ENCODE peak calls at places on chromosomes 11 and 22, in eight cellular contexts. One of them, this sample, is unnamed.

GRCh38 chr22:20380486-20380885 is 13.5 kb upstream of the ZNF74 start:
- DNase-seq in skeletal muscle cell: no peak
- DNase-seq in endothelial cell: no peak
- DNase-seq in NCI-H1092: no peak
- DNase-seq in colonic mucosa: no peak
- DNase-seq in activated naive CD4-positive, alpha-beta T cell: no peak
- DNase-seq in mesothelial cell of epicardium: no peak
- DNase-seq in stimulated activated CD8-positive, alpha-beta memory T cell treated with anti-CD3 and anti-CD28 coated beads, Interleukin-15, amount 100 ng/mL, for 4 hours: no peak
- DNase-seq in this sample: no peak

GRCh38 chr11:38019072-38019775 is 1421.2 kb upstream of the RAG2 start:
- DNase-seq in colonic mucosa: no peak
- DNase-seq in endothelial cell: peak; percentile 7
- DNase-seq in stimulated activated CD8-positive, alpha-beta memory T cell treated with anti-CD3 and anti-CD28 coated beads, Interleukin-15, amount 100 ng/mL, for 4 hours: no peak
- DNase-seq in activated naive CD4-positive, alpha-beta T cell: no peak
- DNase-seq in NCI-H1092: no peak
- DNase-seq in skeletal muscle cell: no peak
- DNase-seq in mesothelial cell of epicardium: no peak
- DNase-seq in this sample: peak; percentile 22

GRCh38 chr11:12224537-12224893 is 114.1 kb downstream of the MICAL2 start:
- DNase-seq in stimulated activated CD8-positive, alpha-beta memory T cell treated with anti-CD3 and anti-CD28 coated beads, Interleukin-15, amount 100 ng/mL, for 4 hours: peak; percentile 68
- DNase-seq in colonic mucosa: peak; percentile 64
- DNase-seq in mesothelial cell of epicardium: no peak
- DNase-seq in NCI-H1092: no peak
- DNase-seq in activated naive CD4-positive, alpha-beta T cell: peak; percentile 13
- DNase-seq in endothelial cell: no peak
- DNase-seq in skeletal muscle cell: peak; percentile 76
- DNase-seq in this sample: peak; percentile 43

GRCh38 chr11:128891912-128892398 is 799 bp downstream of the KCNJ5 start:
- DNase-seq in mesothelial cell of epicardium: no peak
- DNase-seq in activated naive CD4-positive, alpha-beta T cell: no peak
- DNase-seq in skeletal muscle cell: no peak
- DNase-seq in stimulated activated CD8-positive, alpha-beta memory T cell treated with anti-CD3 and anti-CD28 coated beads, Interleukin-15, amount 100 ng/mL, for 4 hours: no peak
- DNase-seq in colonic mucosa: no peak
- DNase-seq in NCI-H1092: no peak
- DNase-seq in endothelial cell: no peak
- DNase-seq in this sample: no peak

GRCh38 chr22:41415554-41415953 is 31.0 kb downstream of the TOB2 start:
- DNase-seq in colonic mucosa: no peak
- DNase-seq in endothelial cell: no peak
- DNase-seq in mesothelial cell of epicardium: no peak
- DNase-seq in NCI-H1092: no peak
- DNase-seq in stimulated activated CD8-positive, alpha-beta memory T cell treated with anti-CD3 and anti-CD28 coated beads, Interleukin-15, amount 100 ng/mL, for 4 hours: no peak
- DNase-seq in activated naive CD4-positive, alpha-beta T cell: no peak
- DNase-seq in skeletal muscle cell: no peak
- DNase-seq in this sample: no peak

GRCh38 chr22:31972180-31972579 is 27.8 kb downstream of the YWHAH start:
- DNase-seq in skeletal muscle cell: no peak
- DNase-seq in stimulated activated CD8-positive, alpha-beta memory T cell treated with anti-CD3 and anti-CD28 coated beads, Interleukin-15, amount 100 ng/mL, for 4 hours: no peak
- DNase-seq in NCI-H1092: no peak
- DNase-seq in colonic mucosa: no peak
- DNase-seq in activated naive CD4-positive, alpha-beta T cell: no peak
- DNase-seq in mesothelial cell of epicardium: no peak
- DNase-seq in endothelial cell: no peak
- DNase-seq in this sample: no peak

GRCh38 chr11:130106381-130106780 is 36.7 kb downstream of the APLP2 start:
- DNase-seq in NCI-H1092: no peak
- DNase-seq in skeletal muscle cell: no peak
- DNase-seq in endothelial cell: no peak
- DNase-seq in activated naive CD4-positive, alpha-beta T cell: no peak
- DNase-seq in colonic mucosa: no peak
- DNase-seq in stimulated activated CD8-positive, alpha-beta memory T cell treated with anti-CD3 and anti-CD28 coated beads, Interleukin-15, amount 100 ng/mL, for 4 hours: no peak
- DNase-seq in mesothelial cell of epicardium: no peak
- DNase-seq in this sample: no peak

GRCh38 chr22:29202231-29203192 is 3.2 kb upstream of the EMID1 start:
- DNase-seq in colonic mucosa: peak; percentile 58
- DNase-seq in NCI-H1092: peak; percentile 30
- DNase-seq in stimulated activated CD8-positive, alpha-beta memory T cell treated with anti-CD3 and anti-CD28 coated beads, Interleukin-15, amount 100 ng/mL, for 4 hours: peak; percentile 9
- DNase-seq in endothelial cell: peak; percentile 35
- DNase-seq in activated naive CD4-positive, alpha-beta T cell: no peak
- DNase-seq in skeletal muscle cell: no peak
- DNase-seq in mesothelial cell of epicardium: no peak
- DNase-seq in this sample: peak; percentile 70

GRCh38 chr22:17779286-17780115 is 5.2 kb upstream of the BID start:
- DNase-seq in endothelial cell: no peak
- DNase-seq in NCI-H1092: no peak
- DNase-seq in colonic mucosa: no peak
- DNase-seq in stimulated activated CD8-positive, alpha-beta memory T cell treated with anti-CD3 and anti-CD28 coated beads, Interleukin-15, amount 100 ng/mL, for 4 hours: no peak
- DNase-seq in mesothelial cell of epicardium: no peak
- DNase-seq in activated naive CD4-positive, alpha-beta T cell: no peak
- DNase-seq in skeletal muscle cell: no peak
- DNase-seq in this sample: no peak

GRCh38 chr22:44648821-44649566 is 53.0 kb upstream of the PRR5 start:
- DNase-seq in NCI-H1092: no peak
- DNase-seq in mesothelial cell of epicardium: no peak
- DNase-seq in colonic mucosa: peak; percentile 48
- DNase-seq in activated naive CD4-positive, alpha-beta T cell: no peak
- DNase-seq in stimulated activated CD8-positive, alpha-beta memory T cell treated with anti-CD3 and anti-CD28 coated beads, Interleukin-15, amount 100 ng/mL, for 4 hours: no peak
- DNase-seq in endothelial cell: no peak
- DNase-seq in skeletal muscle cell: peak; percentile 30
- DNase-seq in this sample: no peak

GRCh38 chr11:70645537-70645936 is 247.2 kb downstream of the CTTN start:
- DNase-seq in NCI-H1092: no peak
- DNase-seq in colonic mucosa: no peak
- DNase-seq in skeletal muscle cell: no peak
- DNase-seq in stimulated activated CD8-positive, alpha-beta memory T cell treated with anti-CD3 and anti-CD28 coated beads, Interleukin-15, amount 100 ng/mL, for 4 hours: no peak
- DNase-seq in mesothelial cell of epicardium: no peak
- DNase-seq in endothelial cell: no peak
- DNase-seq in activated naive CD4-positive, alpha-beta T cell: no peak
- DNase-seq in this sample: no peak

GRCh38 chr11:7924526-7924925 is 6.5 kb downstream of the OR10A6 start:
- DNase-seq in endothelial cell: no peak
- DNase-seq in stimulated activated CD8-positive, alpha-beta memory T cell treated with anti-CD3 and anti-CD28 coated beads, Interleukin-15, amount 100 ng/mL, for 4 hours: no peak
- DNase-seq in skeletal muscle cell: no peak
- DNase-seq in NCI-H1092: no peak
- DNase-seq in colonic mucosa: no peak
- DNase-seq in mesothelial cell of epicardium: no peak
- DNase-seq in activated naive CD4-positive, alpha-beta T cell: no peak
- DNase-seq in this sample: no peak

GRCh38 chr11:74743640-74744039 is 5.0 kb upstream of the RNF169 start:
- DNase-seq in colonic mucosa: no peak
- DNase-seq in stimulated activated CD8-positive, alpha-beta memory T cell treated with anti-CD3 and anti-CD28 coated beads, Interleukin-15, amount 100 ng/mL, for 4 hours: no peak
- DNase-seq in endothelial cell: no peak
- DNase-seq in activated naive CD4-positive, alpha-beta T cell: no peak
- DNase-seq in mesothelial cell of epicardium: no peak
- DNase-seq in skeletal muscle cell: no peak
- DNase-seq in NCI-H1092: no peak
- DNase-seq in this sample: no peak

GRCh38 chr11:17296852-17297559 is 20.5 kb downstream of the NUCB2 start:
- DNase-seq in activated naive CD4-positive, alpha-beta T cell: no peak
- DNase-seq in NCI-H1092: no peak
- DNase-seq in colonic mucosa: no peak
- DNase-seq in endothelial cell: no peak
- DNase-seq in mesothelial cell of epicardium: no peak
- DNase-seq in stimulated activated CD8-positive, alpha-beta memory T cell treated with anti-CD3 and anti-CD28 coated beads, Interleukin-15, amount 100 ng/mL, for 4 hours: no peak
- DNase-seq in skeletal muscle cell: no peak
- DNase-seq in this sample: no peak

GRCh38 chr22:40979871-40980270 is 28.7 kb downstream of the RBX1 start:
- DNase-seq in activated naive CD4-positive, alpha-beta T cell: no peak
- DNase-seq in endothelial cell: no peak
- DNase-seq in skeletal muscle cell: no peak
- DNase-seq in NCI-H1092: no peak
- DNase-seq in colonic mucosa: no peak
- DNase-seq in mesothelial cell of epicardium: no peak
- DNase-seq in stimulated activated CD8-positive, alpha-beta memory T cell treated with anti-CD3 and anti-CD28 coated beads, Interleukin-15, amount 100 ng/mL, for 4 hours: no peak
- DNase-seq in this sample: no peak